ENCODE peak calls at places on chromosomes 16 and 17, in seven cellular contexts. S, T, W, U, J, E and D are unnamed samples.

GRCh38 chr17:40307001-40307690 is 1.8 kb upstream of the RARA start:
- DNase-seq in S (peak), T (peak), W (no peak), U (no peak), J (no peak), E (peak), D (no peak)

GRCh38 chr16:19133600-19133999 is 19.8 kb downstream of the ITPRIPL2 start:
- DNase-seq in S (no peak), T (no peak), W (no peak), U (no peak), J (no peak), E (no peak), D (no peak)

GRCh38 chr17:57464191-57464864 is 208.0 kb downstream of the MSI2 start:
- DNase-seq in S (no peak), T (no peak), W (no peak), U (no peak), J (no peak), E (no peak), D (no peak)

GRCh38 chr17:44672479-44673093 is 16.3 kb downstream of the MEIOC start:
- DNase-seq in S (peak), T (no peak), W (no peak), U (no peak), J (no peak), E (no peak), D (no peak)

GRCh38 chr17:28544402-28545140 is 7.9 kb downstream of the UNC119 start:
- DNase-seq in S (no peak), T (peak), W (no peak), U (no peak), J (no peak), E (no peak), D (no peak)

GRCh38 chr16:12459401-12459791 is 344.3 kb downstream of the CPPED1 start:
- DNase-seq in S (no peak), T (no peak), W (peak), U (peak), J (no peak), E (no peak), D (peak)

GRCh38 chr17:61247438-61247837 is 152.2 kb upstream of the TBX2 start:
- DNase-seq in S (peak), T (no peak), W (no peak), U (no peak), J (no peak), E (no peak), D (no peak)

GRCh38 chr17:66829883-66830282 is 5.0 kb upstream of the CACNG5 start:
- DNase-seq in S (no peak), T (no peak), W (no peak), U (no peak), J (no peak), E (no peak), D (no peak)

GRCh38 chr17:72353502-72353901 is 232.7 kb downstream of the SOX9 start:
- DNase-seq in S (no peak), T (no peak), W (no peak), U (no peak), J (no peak), E (no peak), D (no peak)

GRCh38 chr16:61887903-61888302 is 148.3 kb downstream of the CDH8 start:
- DNase-seq in S (peak), T (no peak), W (no peak), U (no peak), J (peak), E (no peak), D (no peak)

GRCh38 chr17:82330322-82331239 is 3.0 kb downstream of the SECTM1 start:
- DNase-seq in S (peak), T (peak), W (no peak), U (no peak), J (no peak), E (peak), D (no peak)

GRCh38 chr16:55411231-55411630 is 67.8 kb upstream of the MMP2 start:
- DNase-seq in S (peak), T (no peak), W (no peak), U (no peak), J (no peak), E (no peak), D (no peak)

GRCh38 chr16:56944954-56945839 is 13.3 kb downstream of the HERPUD1 start:
- DNase-seq in S (no peak), T (no peak), W (no peak), U (no peak), J (no peak), E (peak), D (peak)

GRCh38 chr16:71474864-71475263 is 12.8 kb upstream of the ZNF23 start:
- DNase-seq in S (peak), T (no peak), W (no peak), U (no peak), J (peak), E (no peak), D (no peak)

GRCh38 chr17:80656590-80656989 is 112.0 kb downstream of the RPTOR start:
- DNase-seq in S (no peak), T (no peak), W (no peak), U (no peak), J (no peak), E (no peak), D (no peak)

GRCh38 chr16:71367243-71367976 is 8.9 kb downstream of the CALB2 start:
- DNase-seq in S (peak), T (peak), W (peak), U (no peak), J (no peak), E (no peak), D (no peak)

GRCh38 chr17:65193305-65194293 is 56.4 kb downstream of the RGS9 start:
- DNase-seq in S (peak), T (no peak), W (no peak), U (no peak), J (no peak), E (no peak), D (no peak)

GRCh38 chr16:85330694-85331188 is 218.5 kb upstream of the CIBAR2 start:
- DNase-seq in S (peak), T (no peak), W (no peak), U (no peak), J (no peak), E (no peak), D (no peak)

GRCh38 chr16:22665803-22666202 is 148.2 kb upstream of the HS3ST2 start:
- DNase-seq in S (no peak), T (no peak), W (no peak), U (no peak), J (no peak), E (no peak), D (no peak)

GRCh38 chr16:50267651-50268050 is 1.3 kb downstream of the ADCY7 start:
- DNase-seq in S (no peak), T (peak), W (no peak), U (no peak), J (no peak), E (no peak), D (no peak)

GRCh38 chr17:81991684-81992513 is 14.5 kb downstream of the ASPSCR1 start:
- DNase-seq in S (peak), T (peak), W (peak), U (no peak), J (no peak), E (no peak), D (peak)

GRCh38 chr17:44967026-44967906 is 837 bp downstream of the C1QL1 start:
- DNase-seq in S (no peak), T (no peak), W (no peak), U (no peak), J (no peak), E (no peak), D (no peak)

GRCh38 chr17:16288860-16289571 is 64.3 kb downstream of the CENPV start:
- DNase-seq in S (no peak), T (no peak), W (no peak), U (no peak), J (no peak), E (no peak), D (peak)

GRCh38 chr17:12927541-12928425 is 90.0 kb downstream of the ELAC2 start:
- DNase-seq in S (peak), T (no peak), W (no peak), U (no peak), J (no peak), E (peak), D (no peak)

GRCh38 chr16:15682105-15682570 is 32.1 kb downstream of the NDE1 start:
- DNase-seq in S (peak), T (no peak), W (peak), U (peak), J (peak), E (no peak), D (no peak)

DNA sequence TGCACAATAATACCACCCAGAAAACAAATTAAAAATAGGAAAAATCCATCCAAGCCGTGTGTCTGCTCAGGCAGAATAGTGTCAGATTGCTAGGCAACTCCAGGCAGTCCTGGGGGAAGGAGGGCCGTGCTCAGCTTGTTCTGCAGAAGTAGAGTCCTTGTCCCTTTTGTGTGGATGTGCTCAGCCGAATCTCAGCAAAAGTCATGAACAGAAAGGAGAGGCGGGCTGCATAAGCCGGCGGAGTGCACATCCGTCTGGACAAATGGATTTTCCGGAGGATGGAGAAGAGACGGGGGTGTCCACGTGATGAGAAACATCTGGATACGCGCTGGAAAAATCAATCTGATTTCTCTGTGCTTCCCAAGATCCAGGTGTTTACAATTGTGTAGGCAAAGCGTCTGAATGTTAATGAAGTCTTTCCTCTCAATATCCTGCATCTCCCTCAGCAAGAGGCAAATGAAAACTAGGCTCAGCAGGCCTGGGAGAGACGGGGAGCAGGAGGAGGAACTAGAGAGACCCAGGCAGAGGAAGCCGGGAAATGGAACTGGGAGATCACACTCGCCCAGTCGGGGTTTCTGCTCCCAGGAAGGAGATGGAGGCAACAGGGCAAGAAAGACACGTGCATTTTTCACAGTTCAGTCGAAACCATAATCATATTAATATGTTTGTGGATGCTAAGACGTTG is 7.7 kb upstream of the RBFOX3 start:
- DNase-seq in S (no peak), T (peak), W (no peak), U (no peak), J (no peak), E (no peak), D (no peak)
- H3K4me3 ChIP-seq in S (no peak), T (no peak), W (no peak), U (no peak), J (no peak), E (no peak), D (no peak)

DNA sequence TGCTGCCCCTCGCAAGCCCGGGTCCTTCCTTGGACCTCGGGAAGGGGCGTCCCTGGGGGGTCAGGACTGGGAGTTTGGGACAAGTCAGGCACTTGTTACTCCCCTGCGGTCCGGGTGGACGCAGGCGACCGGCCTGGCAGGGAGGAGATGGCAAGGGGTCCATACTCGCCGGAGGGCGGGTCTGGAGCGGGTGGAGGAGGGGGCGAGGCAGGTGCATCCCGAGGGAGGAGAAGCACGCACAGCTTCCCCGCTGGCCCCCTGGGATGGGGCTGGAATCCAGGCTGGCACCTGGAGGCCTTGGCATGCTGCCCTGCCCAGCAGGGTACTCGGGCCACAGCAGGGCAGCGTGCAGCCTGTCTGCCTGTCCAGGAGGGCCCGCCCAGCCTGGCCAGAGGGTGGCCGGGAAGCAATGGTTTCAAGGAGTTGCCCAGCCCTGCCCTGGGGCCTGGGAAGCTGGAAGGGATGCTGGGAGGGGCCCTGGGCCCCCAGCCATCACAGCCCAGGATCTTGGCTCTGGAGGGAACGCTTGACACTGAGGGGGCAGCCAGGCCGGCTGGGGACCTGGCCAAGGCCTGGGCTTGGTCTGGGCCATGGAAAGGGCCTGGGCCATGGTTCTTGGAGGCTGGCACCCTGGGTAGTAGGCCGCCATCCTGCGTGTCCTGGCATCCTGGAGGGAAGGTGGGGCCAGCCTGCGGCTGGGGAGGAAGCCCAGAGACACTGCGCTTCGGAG is 1.0 kb downstream of the GLIS2 start:
- DNase-seq in S (no peak), T (no peak), W (peak), U (no peak), J (no peak), E (no peak), D (no peak)
- H3K4me3 ChIP-seq in S (peak), T (peak), W (peak), U (peak), J (peak), E (peak), D (no peak)

DNA sequence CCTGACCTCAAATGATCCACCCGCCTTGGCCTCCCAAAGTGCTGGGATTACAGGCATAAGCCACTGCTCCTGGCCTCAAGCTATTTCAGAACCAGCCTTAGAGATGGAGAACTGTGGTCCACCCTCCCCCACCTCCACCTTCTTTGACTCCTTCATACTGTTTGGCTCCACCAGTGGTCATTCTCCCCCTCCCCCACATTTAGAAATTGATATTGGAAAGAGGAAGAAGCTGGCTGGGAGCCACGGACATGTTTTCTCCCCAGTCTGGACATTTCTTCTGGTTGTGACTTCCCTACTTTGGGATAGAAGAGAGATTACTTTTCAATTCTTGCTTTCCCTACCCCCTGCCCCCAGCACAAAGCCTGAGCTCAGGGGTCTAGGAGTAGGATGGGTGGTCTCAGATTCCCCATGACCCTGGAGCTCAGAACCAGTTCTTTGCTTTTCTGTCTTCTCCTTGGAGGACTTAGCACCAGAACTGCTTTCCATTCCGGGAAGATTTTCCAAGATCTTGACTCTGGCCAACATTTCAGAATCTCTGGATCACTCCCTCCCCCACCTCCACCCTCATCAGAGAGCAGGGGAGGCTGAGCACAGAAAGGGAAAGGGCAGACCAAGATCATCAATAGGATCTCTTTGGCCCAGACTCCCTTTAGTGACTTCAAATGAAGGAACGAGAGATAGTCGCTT is 16.3 kb downstream of the CAVIN1 start:
- DNase-seq in S (no peak), T (no peak), W (no peak), U (no peak), J (no peak), E (no peak), D (no peak)
- H3K4me3 ChIP-seq in S (no peak), T (no peak), W (no peak), U (peak), J (no peak), E (no peak), D (no peak)

DNA sequence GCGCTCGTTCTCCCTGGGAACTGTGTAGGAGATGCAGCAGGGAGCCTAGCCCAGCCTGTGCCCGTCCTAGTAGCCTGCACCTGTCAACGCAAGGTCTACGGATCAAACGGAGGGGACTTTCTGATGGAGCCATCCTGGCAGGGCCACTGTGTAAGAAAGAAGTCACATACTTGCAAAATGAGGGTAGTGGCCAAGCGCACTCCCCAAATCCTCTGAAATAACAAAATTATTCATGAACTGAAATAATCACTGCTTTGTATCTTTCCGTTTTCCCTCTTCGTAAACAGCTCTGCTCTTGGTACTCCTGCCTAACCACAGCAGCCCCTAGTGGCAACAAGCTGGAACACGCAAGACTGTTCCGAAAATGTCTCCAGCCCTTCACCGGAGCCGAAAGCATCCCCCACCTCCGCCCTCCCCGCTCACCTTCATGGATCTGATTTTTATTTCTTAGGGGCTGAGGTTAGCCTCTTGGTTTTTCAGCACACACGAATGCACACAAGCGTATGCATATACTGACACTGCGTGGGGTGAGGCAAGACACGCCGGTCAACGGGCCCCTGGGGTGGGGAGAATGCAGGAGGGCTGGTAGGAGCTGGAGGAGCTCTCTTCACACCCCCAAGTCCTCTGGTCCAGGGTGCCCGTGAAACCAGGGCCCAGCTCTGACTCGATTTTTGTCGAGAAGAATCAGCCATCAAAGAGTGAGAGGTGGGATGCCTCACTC is 100.8 kb downstream of the ABCC12 start:
- DNase-seq in S (peak), T (no peak), W (peak), U (no peak), J (no peak), E (peak), D (peak)
- H3K4me3 ChIP-seq in S (no peak), T (no peak), W (no peak), U (no peak), J (no peak), E (no peak), D (no peak)

GRCh38 chr17:31489295-31490018 is 98.0 kb downstream of the RAB11FIP4 start:
- DNase-seq in S (no peak), T (peak), W (peak), U (no peak), J (peak), E (no peak), D (no peak)

GRCh38 chr17:31488264-31488981 is 96.9 kb downstream of the RAB11FIP4 start:
- DNase-seq in S (no peak), T (peak), W (peak), U (no peak), J (no peak), E (no peak), D (no peak)

GRCh38 chr17:31487648-31488263 is 96.3 kb downstream of the RAB11FIP4 start:
- DNase-seq in S (peak), T (peak), W (peak), U (peak), J (peak), E (peak), D (peak)

GRCh38 chr17:31490019-31490383 is 98.5 kb downstream of the RAB11FIP4 start:
- DNase-seq in S (no peak), T (no peak), W (no peak), U (no peak), J (no peak), E (no peak), D (no peak)

DNA sequence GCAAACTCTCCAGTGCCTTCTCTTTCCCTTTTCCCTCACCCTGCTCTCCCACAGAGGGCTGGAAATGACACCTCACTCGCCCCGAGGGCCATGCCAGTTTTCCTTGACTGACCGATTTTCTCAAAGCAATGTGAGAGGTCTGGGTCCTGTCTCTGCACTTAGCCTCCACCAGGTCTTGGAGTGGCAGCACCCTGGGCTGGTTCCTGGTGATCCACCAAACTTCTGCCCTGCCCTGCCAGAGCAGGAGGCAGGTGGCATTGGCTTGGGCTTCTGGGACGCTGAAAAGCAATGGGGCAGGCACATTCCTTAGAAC is 97.5 kb downstream of the RAB11FIP4 start:
- DNase-seq in S (no peak), T (peak), W (peak), U (no peak), J (no peak), E (no peak), D (no peak)
- H3K4me3 ChIP-seq in S (no peak), T (peak), W (peak), U (peak), J (peak), E (peak), D (peak)

GRCh38 chr16:58024347-58024672 is 1.2 kb upstream of the MMP15 start:
- DNase-seq in S (no peak), T (no peak), W (no peak), U (no peak), J (no peak), E (no peak), D (no peak)
- H3K4me3 ChIP-seq in S (no peak), T (peak), W (peak), U (peak), J (no peak), E (no peak), D (no peak)

GRCh38 chr16:21523411-21524067 is 75.8 kb upstream of the METTL9 start:
- DNase-seq in S (no peak), T (peak), W (no peak), U (no peak), J (no peak), E (no peak), D (no peak)
- H3K4me3 ChIP-seq in S (no peak), T (no peak), W (no peak), U (no peak), J (no peak), E (no peak), D (no peak)

GRCh38 chr16:86577314-86577971 is 906 bp upstream of the FOXL1 start:
- DNase-seq in S (no peak), T (no peak), W (no peak), U (no peak), J (no peak), E (no peak), D (no peak)
- H3K4me3 ChIP-seq in S (peak), T (no peak), W (no peak), U (peak), J (no peak), E (no peak), D (no peak)

DNA sequence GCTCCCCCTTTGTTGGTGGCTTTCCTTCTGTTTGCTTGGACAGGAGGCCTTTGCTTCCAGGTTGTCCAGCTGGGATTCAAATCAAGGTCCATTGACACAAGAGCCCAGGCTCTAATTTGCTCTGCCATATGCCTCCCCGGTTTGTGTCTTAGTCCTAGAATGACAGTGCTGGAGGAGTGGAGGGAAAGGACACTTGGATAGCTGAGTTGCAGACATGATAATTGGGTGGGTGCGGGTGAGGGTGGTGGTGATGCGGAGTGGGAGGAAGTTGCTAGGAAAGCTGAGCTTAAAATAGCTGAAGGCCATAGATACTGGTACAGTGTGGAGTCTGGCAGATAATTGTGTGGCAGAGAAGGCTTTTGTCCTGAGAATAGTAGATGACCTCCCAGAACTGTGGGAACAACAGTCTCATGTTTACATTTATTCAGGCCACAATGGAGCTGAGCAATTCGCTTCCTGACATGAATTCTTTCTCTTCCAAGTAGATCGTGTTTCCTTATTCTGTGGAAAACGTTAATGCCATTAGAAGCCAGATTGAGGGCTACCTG is 23.8 kb downstream of the SEC14L1 start:
- DNase-seq in S (no peak), T (no peak), W (no peak), U (no peak), J (no peak), E (no peak), D (no peak)
- H3K4me3 ChIP-seq in S (no peak), T (no peak), W (no peak), U (no peak), J (no peak), E (no peak), D (no peak)